ENCODE peak calls at places on chromosomes 5 and 9, in eight cellular contexts. P is spleen, S is body of pancreas, D is transverse colon, M is A549, K is right lobe of liver, W is tibial nerve, R is ovary. N is an unnamed sample.

GRCh38 chr9:136052433-136052880 is 42.6 kb downstream of the NACC2 start:
- DNase-seq in P (no peak), S (peak; percentile 46), D (no peak), M (peak; percentile 67), K (no peak), W (no peak), R (peak; percentile 28), N (no peak)

GRCh38 chr5:149323235-149324205 is 21.8 kb upstream of the GRPEL2 start:
- DNase-seq in P (no peak), S (no peak), D (no peak), M (no peak), K (no peak), W (no peak), R (no peak), N (no peak)

GRCh38 chr9:13939129-13939528 is 374.8 kb downstream of the NFIB start:
- DNase-seq in P (no peak), S (no peak), D (no peak), M (no peak), K (no peak), W (peak; percentile 13), R (no peak), N (peak; percentile 18)

GRCh38 chr5:66100851-66101250 is 43.2 kb upstream of the SREK1 start:
- DNase-seq in P (no peak), S (no peak), D (no peak), M (no peak), K (no peak), W (no peak), R (no peak), N (no peak)

GRCh38 chr9:129081388-129081889 is 528 bp downstream of the DOLPP1 start:
- DNase-seq in P (peak; percentile 82), S (no peak), D (no peak), M (peak; percentile 93), K (no peak), W (no peak), R (no peak), N (peak; percentile 30)

GRCh38 chr9:108161520-108161919 is 672.0 kb upstream of the KLF4 start:
- DNase-seq in P (no peak), S (no peak), D (no peak), M (no peak), K (no peak), W (no peak), R (no peak), N (no peak)

GRCh38 chr5:181189363-181189961 is 15.5 kb downstream of the TRIM7 start:
- DNase-seq in P (peak; percentile 89), S (peak; percentile 33), D (peak; percentile 45), M (no peak), K (no peak), W (no peak), R (peak; percentile 53), N (no peak)

GRCh38 chr5:115098041-115098702 is 71.5 kb downstream of the TRIM36 start:
- DNase-seq in P (no peak), S (peak; percentile 52), D (peak; percentile 23), M (peak; percentile 44), K (no peak), W (peak; percentile 16), R (no peak), N (no peak)

GRCh38 chr9:37996050-37996811 is 72.8 kb downstream of the SHB start:
- DNase-seq in P (no peak), S (no peak), D (no peak), M (no peak), K (no peak), W (no peak), R (no peak), N (no peak)

GRCh38 chr9:2849943-2850342 is 6.0 kb upstream of the PUM3 start:
- DNase-seq in P (no peak), S (no peak), D (no peak), M (no peak), K (no peak), W (no peak), R (no peak), N (no peak)

GRCh38 chr9:120654278-120654677 is 60.0 kb downstream of the MEGF9 start:
- DNase-seq in P (no peak), S (no peak), D (no peak), M (no peak), K (no peak), W (no peak), R (no peak), N (no peak)

GRCh38 chr5:58133631-58134296 is 326.1 kb downstream of the PLK2 start:
- DNase-seq in P (no peak), S (no peak), D (no peak), M (no peak), K (no peak), W (no peak), R (no peak), N (no peak)

GRCh38 chr9:137369911-137370630 is 52.9 kb downstream of the EXD3 start:
- DNase-seq in P (peak; percentile 50), S (peak; percentile 6), D (no peak), M (no peak), K (peak; percentile 47), W (no peak), R (peak; percentile 25), N (peak; percentile 70)

GRCh38 chr5:68661237-68661636 is 432.6 kb upstream of the SLC30A5 start:
- DNase-seq in P (no peak), S (peak; percentile 23), D (peak; percentile 24), M (peak; percentile 13), K (no peak), W (no peak), R (no peak), N (no peak)

GRCh38 chr5:173010547-173011464 is 27.2 kb downstream of the ATP6V0E1 start:
- DNase-seq in P (no peak), S (peak; percentile 62), D (peak; percentile 56), M (no peak), K (peak; percentile 65), W (peak; percentile 53), R (no peak), N (peak; percentile 43)

GRCh38 chr9:109286981-109287380 is 33.9 kb downstream of the EPB41L4B start:
- DNase-seq in P (no peak), S (no peak), D (no peak), M (no peak), K (no peak), W (no peak), R (no peak), N (no peak)

DNA sequence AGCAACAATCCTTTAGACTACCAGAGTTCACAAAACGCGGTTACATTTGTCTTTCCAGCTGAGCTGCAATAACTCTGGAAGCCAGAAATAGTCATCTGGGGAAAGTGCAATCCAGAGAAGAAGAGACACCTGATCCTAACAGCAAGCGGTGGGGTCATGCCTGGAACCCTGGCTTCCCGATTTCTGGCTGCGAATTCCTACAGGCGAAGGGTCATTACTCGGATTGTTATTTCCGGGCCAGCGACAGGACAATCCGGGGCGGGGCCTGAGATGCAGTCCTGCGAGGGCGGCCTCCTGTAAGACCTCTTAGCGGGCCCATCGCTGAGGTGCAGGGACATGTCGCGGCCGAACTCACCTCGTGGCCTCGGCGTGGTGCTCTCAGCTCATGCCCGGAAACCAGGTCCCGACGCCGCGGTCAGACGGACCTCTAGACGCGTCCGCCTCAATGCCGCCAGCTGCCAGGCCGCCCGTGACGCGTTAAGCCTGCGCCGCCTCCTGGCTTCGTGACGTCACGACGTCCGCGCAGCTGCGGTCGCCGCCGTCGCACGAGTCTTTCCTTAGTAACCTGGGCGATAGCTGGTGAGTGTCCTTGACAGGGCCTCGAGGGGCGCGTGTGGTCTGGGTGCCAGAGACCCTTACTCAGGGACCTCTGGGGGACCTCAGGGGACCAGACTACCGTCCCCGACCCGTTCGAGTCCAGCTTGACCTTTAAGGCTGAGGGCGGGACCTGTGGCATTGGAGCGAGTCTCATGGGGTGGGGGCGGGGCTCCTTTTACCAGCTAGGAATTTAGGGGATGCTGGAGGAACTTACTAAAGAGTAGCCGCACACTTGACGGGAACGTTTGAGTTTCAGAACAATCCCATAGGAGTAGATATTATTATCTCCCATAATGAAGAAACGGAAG is at the start of the genes MRRF and RBM18:
- DNase-seq in P (peak; percentile 98), S (peak; percentile 92), D (peak; percentile 93), M (peak; percentile 82), K (peak; percentile 94), W (peak; percentile 85), R (peak; percentile 89), N (peak; percentile 98)
- TF ChIP-seq CTCF in P (no peak), S (no peak), D (no peak), M (no peak), K (no peak), W (peak; percentile 35), R (no peak), N (no peak)

GRCh38 chr9:115672477-115673316 is 480.9 kb upstream of the PAPPA start:
- DNase-seq in P (no peak), S (no peak), D (no peak), M (peak; percentile 84), K (no peak), W (no peak), R (no peak), N (no peak)
- TF ChIP-seq POLR2A in P (no peak), S (no peak), D (no peak), M (no peak), K (no peak), W (no peak), R (no peak), N (no peak)

GRCh38 chr5:142683885-142684505 is 1.9 kb downstream of the FGF1 start:
- DNase-seq in P (no peak), S (no peak), D (no peak), M (no peak), K (no peak), W (no peak), R (no peak), N (no peak)

GRCh38 chr5:142683116-142683515 is 2.8 kb downstream of the FGF1 start:
- DNase-seq in P (no peak), S (no peak), D (no peak), M (no peak), K (no peak), W (no peak), R (no peak), N (peak; percentile 3)

GRCh38 chr5:142679744-142680143 is 6.1 kb downstream of the FGF1 start:
- DNase-seq in P (no peak), S (no peak), D (no peak), M (no peak), K (no peak), W (no peak), R (no peak), N (peak; percentile 7)

GRCh38 chr5:142678615-142679014 is 7.3 kb downstream of the FGF1 start:
- DNase-seq in P (no peak), S (no peak), D (no peak), M (no peak), K (no peak), W (no peak), R (no peak), N (no peak)

GRCh38 chr5:142680605-142681259 is 5.2 kb downstream of the FGF1 start:
- DNase-seq in P (no peak), S (peak; percentile 56), D (peak; percentile 59), M (peak; percentile 78), K (no peak), W (no peak), R (no peak), N (peak; percentile 38)
- H3K4me3 ChIP-seq in P (no peak overlapping the region), S (no peak overlapping the region), D (no peak overlapping the region), M (no peak overlapping the region), K (no peak overlapping the region), W (no peak overlapping the region), R (no peak overlapping the region), N (no peak overlapping the region)

DNA sequence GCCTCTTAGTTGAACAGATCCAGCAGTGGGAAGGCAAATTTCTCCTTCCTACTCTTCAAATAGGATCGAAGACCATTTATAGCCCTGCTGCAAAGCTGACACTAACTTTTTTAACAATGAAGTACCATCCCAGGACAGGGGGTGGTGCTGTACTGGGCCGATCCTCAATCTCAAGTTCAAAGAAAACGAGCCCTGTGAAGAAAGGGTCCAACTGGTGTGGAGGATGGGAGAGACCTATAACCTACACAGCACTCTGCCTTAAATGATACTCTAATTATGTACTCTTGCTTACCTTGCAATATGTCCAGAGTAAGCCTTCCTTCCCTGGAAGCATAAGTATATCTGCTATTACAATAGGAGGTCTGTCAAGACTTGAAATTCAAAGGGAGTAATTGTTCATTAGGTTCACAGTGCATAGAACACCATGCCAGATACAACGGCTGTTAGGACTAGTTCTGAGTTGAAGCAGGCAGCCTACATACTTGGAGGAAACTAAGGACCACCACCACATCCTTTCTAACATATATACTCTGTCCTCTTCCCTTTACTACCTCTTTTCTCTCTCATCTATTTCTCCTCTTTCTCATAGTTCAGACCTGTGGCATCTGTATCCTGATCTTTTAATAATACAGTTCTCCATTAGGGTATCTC is 6.2 kb downstream of the ETF1 start:
- DNase-seq in P (no peak), S (no peak), D (no peak), M (no peak), K (no peak), W (no peak), R (no peak), N (no peak)
- TF ChIP-seq CTCF in P (no peak), S (no peak), D (peak; percentile 25), M (peak; percentile 15), K (no peak), W (no peak), R (no peak), N (no peak)